ENCODE peak calls at places on chromosomes 13 and 19, in eight cellular contexts. One of them, this sample, is unnamed.

GRCh38 chr19:53871448-53871847 is 3.8 kb downstream of the MYADM start:
- DNase-seq in ovary: no peak
- DNase-seq in Daoy: no peak
- DNase-seq in amniotic stem cell: no peak
- DNase-seq in WTC11: no peak
- DNase-seq in GDM1: peak
- DNase-seq in RPMI7951: no peak
- DNase-seq in Peyer's patch: no peak
- DNase-seq in this sample: no peak

GRCh38 chr13:107296804-107297203 is 728.9 kb upstream of the ARGLU1 start:
- DNase-seq in Daoy: peak
- DNase-seq in ovary: no peak
- DNase-seq in Peyer's patch: no peak
- DNase-seq in WTC11: no peak
- DNase-seq in GDM1: no peak
- DNase-seq in RPMI7951: no peak
- DNase-seq in amniotic stem cell: no peak
- DNase-seq in this sample: no peak

GRCh38 chr13:111429064-111429558 is 108.7 kb downstream of the TEX29 start:
- DNase-seq in amniotic stem cell: no peak
- DNase-seq in WTC11: peak
- DNase-seq in Peyer's patch: no peak
- DNase-seq in GDM1: no peak
- DNase-seq in Daoy: peak
- DNase-seq in ovary: no peak
- DNase-seq in RPMI7951: peak
- DNase-seq in this sample: peak

GRCh38 chr13:26929971-26930730 is 169.6 kb upstream of the GPR12 start:
- DNase-seq in amniotic stem cell: peak
- DNase-seq in ovary: peak
- DNase-seq in Peyer's patch: peak
- DNase-seq in GDM1: peak
- DNase-seq in RPMI7951: peak
- DNase-seq in WTC11: peak
- DNase-seq in Daoy: peak
- DNase-seq in this sample: peak

GRCh38 chr13:94712812-94713555 is 639 bp upstream of the SOX21 start:
- DNase-seq in Daoy: peak
- DNase-seq in GDM1: no peak
- DNase-seq in Peyer's patch: no peak
- DNase-seq in amniotic stem cell: no peak
- DNase-seq in RPMI7951: peak
- DNase-seq in WTC11: peak
- DNase-seq in ovary: no peak
- DNase-seq in this sample: no peak

GRCh38 chr13:113430378-113431110 is 22.7 kb downstream of the ADPRHL1 start:
- DNase-seq in GDM1: no peak
- DNase-seq in Daoy: no peak
- DNase-seq in Peyer's patch: no peak
- DNase-seq in ovary: no peak
- DNase-seq in RPMI7951: no peak
- DNase-seq in WTC11: no peak
- DNase-seq in amniotic stem cell: no peak
- DNase-seq in this sample: no peak

GRCh38 chr19:611506-611869 is 21.8 kb downstream of the HCN2 start:
- DNase-seq in RPMI7951: peak
- DNase-seq in amniotic stem cell: peak
- DNase-seq in ovary: no peak
- DNase-seq in Daoy: peak
- DNase-seq in WTC11: no peak
- DNase-seq in GDM1: no peak
- DNase-seq in Peyer's patch: no peak
- DNase-seq in this sample: no peak

GRCh38 chr13:38366954-38367645 is 17.4 kb downstream of the UFM1 start:
- DNase-seq in Peyer's patch: no peak
- DNase-seq in RPMI7951: peak
- DNase-seq in WTC11: no peak
- DNase-seq in amniotic stem cell: no peak
- DNase-seq in GDM1: no peak
- DNase-seq in ovary: no peak
- DNase-seq in Daoy: no peak
- DNase-seq in this sample: no peak

GRCh38 chr13:48892311-48892710 is 83.4 kb upstream of the FNDC3A start:
- DNase-seq in RPMI7951: peak
- DNase-seq in GDM1: no peak
- DNase-seq in WTC11: no peak
- DNase-seq in amniotic stem cell: peak
- DNase-seq in Peyer's patch: no peak
- DNase-seq in Daoy: peak
- DNase-seq in ovary: no peak
- DNase-seq in this sample: no peak

GRCh38 chr19:33465834-33466233 is 55.8 kb downstream of the PEPD start:
- DNase-seq in GDM1: no peak
- DNase-seq in ovary: no peak
- DNase-seq in amniotic stem cell: no peak
- DNase-seq in WTC11: no peak
- DNase-seq in Peyer's patch: no peak
- DNase-seq in Daoy: no peak
- DNase-seq in RPMI7951: no peak
- DNase-seq in this sample: no peak

GRCh38 chr13:84812078-84812477 is 929.8 kb upstream of the SLITRK1 start:
- DNase-seq in Peyer's patch: no peak
- DNase-seq in Daoy: no peak
- DNase-seq in amniotic stem cell: no peak
- DNase-seq in RPMI7951: no peak
- DNase-seq in ovary: no peak
- DNase-seq in GDM1: no peak
- DNase-seq in WTC11: no peak
- DNase-seq in this sample: no peak

GRCh38 chr13:45196622-45197021 is 4.2 kb downstream of the KCTD4 start:
- DNase-seq in ovary: no peak
- DNase-seq in GDM1: no peak
- DNase-seq in RPMI7951: peak
- DNase-seq in amniotic stem cell: no peak
- DNase-seq in Peyer's patch: no peak
- DNase-seq in WTC11: no peak
- DNase-seq in Daoy: peak
- DNase-seq in this sample: no peak

GRCh38 chr13:79935121-79935520 is 405.8 kb downstream of the SPRY2 start:
- DNase-seq in RPMI7951: peak
- DNase-seq in ovary: no peak
- DNase-seq in GDM1: no peak
- DNase-seq in amniotic stem cell: no peak
- DNase-seq in WTC11: no peak
- DNase-seq in Peyer's patch: no peak
- DNase-seq in Daoy: no peak
- DNase-seq in this sample: no peak

GRCh38 chr19:12757544-12758274 is 6.1 kb downstream of the BEST2 start:
- DNase-seq in Daoy: peak
- DNase-seq in RPMI7951: peak
- DNase-seq in Peyer's patch: peak
- DNase-seq in WTC11: peak
- DNase-seq in ovary: peak
- DNase-seq in GDM1: peak
- DNase-seq in amniotic stem cell: no peak
- DNase-seq in this sample: peak